ENCODE peak calls at places on chromosomes 3 and 15, in seven cellular contexts. C, Y, O, U, E, D and Q are unnamed samples.

GRCh38 chr3:138378331-138378730 is 30.0 kb downstream of the MRAS start:
- DNase-seq in O (no peak), Y (no peak), C (no peak), D (no peak), E (no peak), U (no peak), Q (no peak)

GRCh38 chr3:120182613-120183524 is 88.6 kb upstream of the GSK3B start:
- DNase-seq in D (peak), O (no peak), C (no peak), U (peak), E (no peak), Y (no peak), Q (no peak)

GRCh38 chr3:142501004-142501926 is 53.4 kb upstream of the XRN1 start:
- DNase-seq in C (no peak), Y (no peak), E (no peak), O (no peak), U (no peak), D (peak), Q (no peak)

GRCh38 chr3:34807611-34808010 is 831.7 kb upstream of the ARPP21 start:
- DNase-seq in E (no peak), C (no peak), Y (no peak), U (no peak), O (no peak), D (no peak), Q (no peak)

GRCh38 chr3:112397529-112397928 is 64.6 kb downstream of the CD200 start:
- DNase-seq in U (no peak), D (no peak), E (no peak), O (no peak), C (no peak), Y (no peak), Q (no peak)

GRCh38 chr15:84752700-84753099 is 4.3 kb downstream of the ZNF592 start:
- DNase-seq in D (no peak), U (no peak), E (no peak), C (no peak), O (no peak), Y (no peak), Q (no peak)

GRCh38 chr3:152269423-152270144 is 855 bp downstream of the MBNL1 start:
- DNase-seq in O (no peak), C (peak), E (no peak), Y (no peak), D (peak), U (peak), Q (peak)

GRCh38 chr3:74693696-74694393 is 79.4 kb upstream of the CNTN3 start:
- DNase-seq in D (no peak), C (no peak), E (no peak), Y (no peak), U (no peak), O (no peak), Q (no peak)

GRCh38 chr3:15804553-15805095 is 6.8 kb upstream of the ANKRD28 start:
- DNase-seq in O (no peak), C (no peak), U (peak), D (no peak), Y (no peak), E (no peak), Q (no peak)

GRCh38 chr15:101083336-101084045 is 164.3 kb downstream of the LRRK1 start:
- DNase-seq in U (no peak), C (no peak), E (no peak), O (no peak), D (no peak), Y (no peak), Q (no peak)

GRCh38 chr3:54949491-54950044 is 21.7 kb upstream of the LRTM1 start:
- DNase-seq in U (no peak), E (no peak), C (no peak), O (no peak), D (no peak), Y (no peak), Q (no peak)

GRCh38 chr3:7423995-7424394 is 563.1 kb downstream of the GRM7 start:
- DNase-seq in D (no peak), E (no peak), Y (no peak), U (no peak), O (no peak), C (no peak), Q (no peak)

GRCh38 chr3:63960048-63960711 is 48.0 kb upstream of the SCAANT1 start:
- DNase-seq in C (no peak), Y (no peak), D (peak), E (no peak), U (peak), O (no peak), Q (peak)

GRCh38 chr15:70053006-70053702 is 44.6 kb downstream of the TLE3 start:
- DNase-seq in O (no peak), C (no peak), D (no peak), U (no peak), E (no peak), Y (no peak), Q (no peak)

GRCh38 chr15:76429661-76430060 is 93.1 kb downstream of the ISL2 start:
- DNase-seq in D (no peak), U (no peak), O (no peak), C (no peak), Y (no peak), E (no peak), Q (peak)

GRCh38 chr3:23667536-23668429 is 138.0 kb upstream of the UBE2E1 start:
- DNase-seq in C (no peak), U (no peak), E (no peak), D (no peak), O (no peak), Y (no peak), Q (no peak)

GRCh38 chr3:58029842-58030584 is 21.8 kb downstream of the FLNB start:
- DNase-seq in O (no peak), U (no peak), C (no peak), E (no peak), Y (no peak), D (no peak), Q (no peak)

GRCh38 chr15:83654379-83655236 is 685 bp downstream of the ADAMTSL3 start:
- DNase-seq in O (no peak), D (no peak), U (no peak), E (no peak), C (no peak), Y (no peak), Q (no peak)

GRCh38 chr15:98523912-98524255 is 124.5 kb upstream of the IGF1R start:
- DNase-seq in E (no peak), Y (no peak), D (no peak), C (no peak), U (no peak), O (no peak), Q (no peak)

GRCh38 chr3:38137615-38138346 is 680 bp upstream of the MYD88 start:
- DNase-seq in E (peak), C (peak), U (peak), D (no peak), Y (no peak), O (no peak), Q (no peak)

GRCh38 chr3:64029287-64029686 is 6.0 kb upstream of the PSMD6 start:
- DNase-seq in C (no peak), D (no peak), Y (no peak), O (no peak), E (no peak), U (no peak), Q (no peak)

GRCh38 chr3:13425692-13426091 is 5.6 kb upstream of the NUP210 start:
- DNase-seq in E (no peak), C (no peak), D (no peak), O (no peak), Y (no peak), U (no peak), Q (no peak)

GRCh38 chr3:169430687-169431404 is 232.7 kb downstream of the MECOM start:
- DNase-seq in C (no peak), D (no peak), U (no peak), Y (no peak), E (no peak), O (no peak), Q (no peak)

GRCh38 chr3:25074151-25074550 is 353.9 kb upstream of the RARB start:
- DNase-seq in C (no peak), U (no peak), D (no peak), E (no peak), O (no peak), Y (no peak), Q (no peak)

GRCh38 chr3:131435000-131435399 is 53.4 kb downstream of the NUDT16 start:
- DNase-seq in E (no peak), U (no peak), Y (no peak), O (no peak), C (no peak), D (no peak), Q (no peak)

GRCh38 chr3:94036909-94037507 is 8.6 kb upstream of the STX19 start:
- DNase-seq in C (no peak), U (no peak), Y (peak), O (no peak), E (no peak), D (peak), Q (peak)